ENCODE peak calls at places on chromosomes 5 and 9, in five cellular contexts. P is HFF-Myc, X is esophagus muscularis mucosa, Y is psoas muscle, I is K562. T is an unnamed sample.

GRCh38 chr5:135324897-135325650 is 74.0 kb downstream of the MACROH2A1 start:
- DNase-seq in P (no peak), Y (no peak), I (no peak), X (no peak), T (no peak)

GRCh38 chr5:92147792-92148191 is 764.7 kb upstream of the ARRDC3 start:
- DNase-seq in X (no peak), I (no peak), P (no peak), Y (no peak), T (no peak)

GRCh38 chr5:109645591-109646236 is 44.0 kb upstream of the MAN2A1 start:
- DNase-seq in P (no peak), I (no peak), Y (no peak), X (no peak), T (peak; percentile 1)

GRCh38 chr9:38047301-38048251 is 21.5 kb downstream of the SHB start:
- DNase-seq in P (peak; percentile 79), I (peak; percentile 58), X (no peak), Y (peak; percentile 61), T (peak; percentile 90)

GRCh38 chr9:132268725-132269352 is 85.9 kb downstream of the SETX start:
- DNase-seq in X (no peak), Y (peak; percentile 72), I (peak; percentile 72), P (peak; percentile 40), T (peak; percentile 28)

GRCh38 chr5:176173647-176174046 is 64.6 kb upstream of the SIMC1 start:
- DNase-seq in Y (no peak), P (no peak), I (no peak), X (no peak), T (no peak)

GRCh38 chr9:75228893-75229292 is 140.6 kb downstream of the OSTF1 start:
- DNase-seq in I (no peak), P (no peak), Y (no peak), X (no peak), T (no peak)

GRCh38 chr9:120110520-120110919 is 469.4 kb downstream of the CDK5RAP2 start:
- DNase-seq in X (no peak), I (no peak), P (no peak), Y (no peak), T (no peak)

GRCh38 chr9:97468658-97469448 is 32.6 kb upstream of the TMOD1 start:
- DNase-seq in X (peak; percentile 93), Y (peak; percentile 86), I (peak; percentile 70), P (peak; percentile 51), T (peak; percentile 41)

GRCh38 chr9:109769250-109769649 is 10.7 kb upstream of the PALM2AKAP2 start:
- DNase-seq in I (no peak), Y (no peak), X (no peak), P (no peak), T (no peak)

GRCh38 chr9:118954822-118955221 is 414.4 kb downstream of the BRINP1 start:
- DNase-seq in X (no peak), Y (no peak), P (no peak), I (no peak), T (no peak)

GRCh38 chr5:141817631-141818030 is 60.6 kb downstream of the PCDH1 start:
- DNase-seq in I (no peak), P (no peak), X (no peak), Y (no peak), T (no peak)

GRCh38 chr5:2894347-2895135 is 143.1 kb upstream of the IRX2 start:
- DNase-seq in P (no peak), X (peak; percentile 60), Y (no peak), I (no peak), T (no peak)

GRCh38 chr9:108854094-108854493 is 1.7 kb downstream of the ACTL7B start:
- DNase-seq in Y (no peak), X (no peak), P (no peak), I (peak; percentile 62), T (no peak)

GRCh38 chr5:164235176-164235914 is 729.9 kb downstream of the MAT2B start:
- DNase-seq in P (no peak), Y (no peak), X (no peak), I (no peak), T (peak; percentile 96)

GRCh38 chr9:70658765-70659164 is 244.3 kb upstream of the KLF9 start:
- DNase-seq in I (no peak), X (no peak), P (no peak), Y (no peak), T (no peak)

GRCh38 chr9:36141288-36141687 is 4.8 kb downstream of the GLIPR2 start:
- DNase-seq in P (no peak), Y (no peak), I (no peak), X (no peak), T (no peak)

GRCh38 chr9:134099123-134099761 is 31.4 kb upstream of the BRD3 start:
- DNase-seq in P (peak; percentile 16), I (peak; percentile 78), Y (no peak), X (no peak), T (no peak)

GRCh38 chr5:58016329-58016728 is 443.6 kb downstream of the PLK2 start:
- DNase-seq in I (no peak), X (no peak), Y (peak; percentile 19), P (peak; percentile 20), T (peak; percentile 34)

GRCh38 chr9:36818965-36819870 is 214.8 kb downstream of the PAX5 start:
- DNase-seq in P (no peak), I (no peak), X (no peak), Y (no peak), T (no peak)

GRCh38 chr5:372911-373709 is 51.6 kb downstream of the AHRR start:
- DNase-seq in Y (no peak), P (no peak), X (peak; percentile 62), I (no peak), T (no peak)

GRCh38 chr5:107502711-107503110 is 168.0 kb downstream of the EFNA5 start:
- DNase-seq in Y (no peak), I (no peak), X (no peak), P (no peak), T (no peak)

GRCh38 chr5:50863771-50864170 is 197.3 kb downstream of the PARP8 start:
- DNase-seq in Y (no peak), I (no peak), X (no peak), P (no peak), T (no peak)

GRCh38 chr5:1793301-1793740 is 6.3 kb downstream of the MRPL36 start:
- DNase-seq in Y (no peak), P (no peak), X (no peak), I (no peak), T (no peak)

GRCh38 chr9:70411141-70411929 is 3.1 kb downstream of the KLF9 start:
- DNase-seq in Y (peak; percentile 93), P (no peak), I (peak; percentile 19), X (peak; percentile 95), T (no peak)

GRCh38 chr5:37777472-37778135 is 62.2 kb downstream of the GDNF start:
- DNase-seq in I (no peak), Y (peak; percentile 47), P (no peak), X (no peak), T (no peak)

GRCh38 chr9:112629890-112630485 is 87.9 kb downstream of the INIP start:
- DNase-seq in P (no peak), I (no peak), X (no peak), Y (no peak), T (no peak)

GRCh38 chr5:54630738-54631369 is 113.3 kb downstream of the SNX18 start:
- DNase-seq in P (no peak), Y (no peak), X (no peak), I (no peak), T (no peak)

GRCh38 chr5:41542183-41542582 is 31.8 kb upstream of the PLCXD3 start:
- DNase-seq in I (no peak), Y (no peak), X (no peak), P (no peak), T (no peak)

GRCh38 chr9:126671381-126671831 is 57.7 kb downstream of the LMX1B start:
- DNase-seq in Y (no peak), I (no peak), X (no peak), P (no peak), T (no peak)

GRCh38 chr9:130276955-130277354 is 11.4 kb downstream of the HMCN2 start:
- DNase-seq in I (no peak), Y (peak; percentile 79), X (no peak), P (no peak), T (no peak)

DNA sequence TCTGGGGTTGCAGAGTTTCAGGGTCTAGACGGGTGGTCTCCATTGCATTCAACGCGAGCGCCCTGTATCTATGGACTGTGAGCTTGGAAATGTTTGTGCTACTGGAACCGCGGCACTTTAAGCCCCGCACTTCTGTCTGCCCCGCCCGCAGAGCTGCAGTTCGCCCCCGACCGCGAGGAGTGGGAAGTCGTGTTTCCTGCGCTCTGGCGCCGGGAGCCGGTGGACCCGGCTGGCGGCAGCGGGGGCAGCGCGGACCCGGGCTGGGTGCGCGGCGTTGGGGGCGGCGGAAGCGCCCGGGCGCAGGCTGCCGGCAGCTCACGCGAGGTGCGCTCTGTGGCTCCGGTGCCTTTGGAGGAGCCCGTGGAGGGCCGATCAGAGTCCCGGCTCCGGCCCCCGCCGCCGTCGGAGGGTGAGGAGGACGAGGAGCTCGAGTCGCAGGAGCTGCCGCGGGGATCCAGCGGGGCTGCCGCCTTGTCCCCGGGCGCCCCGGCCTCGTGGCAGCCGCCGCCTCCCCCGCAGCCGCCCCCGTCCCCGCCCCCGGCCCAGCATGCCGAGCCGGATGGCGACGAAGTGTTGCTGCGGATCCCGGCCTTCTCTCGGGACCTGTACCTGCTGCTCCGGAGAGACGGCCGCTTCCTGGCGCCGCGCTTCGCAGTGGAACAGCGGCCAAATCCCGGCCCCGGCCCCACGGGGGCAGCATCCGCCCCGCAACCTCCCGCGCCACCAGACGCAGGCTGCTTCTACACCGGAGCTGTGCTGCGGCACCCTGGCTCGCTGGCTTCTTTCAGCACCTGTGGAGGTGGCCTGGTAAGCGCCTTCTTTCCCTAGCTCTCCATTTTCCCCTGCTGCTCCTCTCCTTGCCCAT is 1.1 kb downstream of the ADAMTS19 start:
- DNase-seq in X (no peak), I (peak; percentile 12), Y (peak; percentile 54), P (no peak), T (no peak)
- TF ChIP-seq CTCF in X (no peak), I (no peak), Y (peak; percentile 30), P (peak; percentile 40), T (peak; percentile 21)

DNA sequence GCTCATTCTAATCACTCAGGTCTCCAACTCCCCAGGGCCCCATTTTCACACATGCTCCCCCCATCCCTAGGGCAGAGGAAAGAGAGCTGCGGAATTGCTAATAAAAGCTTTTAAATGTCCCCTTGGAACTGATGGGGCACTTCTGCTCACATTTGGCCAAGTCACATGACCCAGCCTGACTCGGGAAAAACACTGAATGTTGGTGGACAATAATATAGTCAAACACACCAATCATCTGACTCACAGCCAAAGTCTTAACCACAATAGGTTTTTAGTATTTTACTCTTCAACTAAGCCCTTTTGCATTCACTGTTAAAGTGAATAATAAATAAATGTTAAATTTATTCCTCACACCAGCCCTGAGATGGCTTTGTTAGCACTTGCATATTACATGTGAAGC is 1.6 kb downstream of the FBLL1 start:
- DNase-seq in Y (no peak), X (no peak), I (no peak), P (no peak), T (no peak)
- H3K4me3 ChIP-seq in Y (no peak overlapping the region), X (no peak overlapping the region), I (no peak overlapping the region), P (no peak overlapping the region), T (no peak overlapping the region)

GRCh38 chr5:89435347-89435746 is 552.4 kb upstream of the MEF2C start:
- DNase-seq in P (no peak), X (no peak), Y (no peak), I (no peak), T (no peak)
- TF ChIP-seq CTCF in P (no peak), X (no peak), Y (no peak), I (no peak), T (no peak)

GRCh38 chr5:39209924-39210323 is 9.4 kb downstream of the FYB1 start:
- DNase-seq in X (no peak), P (no peak), Y (peak; percentile 56), I (no peak), T (no peak)
- H3K4me3 ChIP-seq in X (no peak overlapping the region), P (no peak overlapping the region), Y (no peak overlapping the region), I (no peak overlapping the region), T (no peak overlapping the region)

T was measured in astrocyte of the cerebellum.